ENCODE peak calls at places on chromosomes 11 and 22, in four cellular contexts. O, M, D and U are unnamed samples.

GRCh38 chr11:6927030-6927617 is 898 bp downstream of the ZNF215 start:
- DNase-seq in D (no peak), O (peak; percentile 23), M (no peak), U (peak; percentile 46)

GRCh38 chr11:12319734-12320387 is 57.5 kb upstream of the PARVA start:
- DNase-seq in D (no peak), M (no peak), O (no peak), U (no peak)

GRCh38 chr22:35039625-35040024 is 26.3 kb upstream of the ISX start:
- DNase-seq in O (no peak), M (no peak), D (no peak), U (no peak)

GRCh38 chr11:2789791-2790580 is 90.2 kb upstream of the KCNQ1OT1 start:
- DNase-seq in M (no peak), D (no peak), O (peak; percentile 13), U (no peak)

GRCh38 chr22:40076702-40077645 is 82.2 kb downstream of the FAM83F start:
- DNase-seq in D (no peak), O (no peak), M (no peak), U (no peak)

GRCh38 chr11:3169952-3170755 is 5.0 kb upstream of the OSBPL5 start:
- DNase-seq in M (no peak), D (no peak), O (no peak), U (no peak)

GRCh38 chr22:22802346-22802970 is 85.2 kb upstream of the IGLL5 start:
- DNase-seq in D (no peak), O (no peak), M (no peak), U (no peak)

GRCh38 chr22:31233001-31233400 is 20.9 kb downstream of the LIMK2 start:
- DNase-seq in D (no peak), M (no peak), O (no peak), U (no peak)

GRCh38 chr11:65855927-65856363 is 2.0 kb downstream of the CFL1 start:
- DNase-seq in D (peak; percentile 1), M (no peak), O (no peak), U (no peak)

GRCh38 chr11:71928739-71929443 is at the start of gene RNF121:
- DNase-seq in M (peak; percentile 95), D (peak; percentile 95), O (peak; percentile 99), U (peak; percentile 88)

GRCh38 chr11:79925570-79925969 is 484.7 kb upstream of the TENM4 start:
- DNase-seq in M (no peak), O (no peak), D (no peak), U (no peak)

GRCh38 chr11:92671081-92671480 is 298.4 kb upstream of the MTNR1B start:
- DNase-seq in D (no peak), M (no peak), O (no peak), U (no peak)

GRCh38 chr11:103844327-103845215 is 191.9 kb upstream of the DDI1 start:
- DNase-seq in M (no peak), O (no peak), D (no peak), U (no peak)

GRCh38 chr11:44607324-44607962 is 42.0 kb downstream of the CD82 start:
- DNase-seq in D (no peak), O (no peak), M (no peak), U (no peak)

GRCh38 chr11:73965076-73965763 is 14.4 kb downstream of the DNAJB13 start:
- DNase-seq in D (no peak), M (no peak), O (no peak), U (no peak)

GRCh38 chr22:37753746-37754145 is 54.0 kb upstream of the GCAT start:
- DNase-seq in D (no peak), M (no peak), O (no peak), U (no peak)

GRCh38 chr11:118144869-118145268 is 7.8 kb downstream of the SCN4B start:
- DNase-seq in D (no peak), O (no peak), M (no peak), U (no peak)

GRCh38 chr11:93166194-93166593 is 31.6 kb downstream of the SLC36A4 start:
- DNase-seq in M (no peak), O (no peak), D (no peak), U (no peak)

GRCh38 chr11:120207517-120207916 is 3.3 kb upstream of the OAF start:
- DNase-seq in M (no peak), D (no peak), O (no peak), U (no peak)

GRCh38 chr11:59097113-59097708 is 9.8 kb upstream of the FAM111B start:
- DNase-seq in M (no peak), O (peak; percentile 77), D (peak; percentile 65), U (peak; percentile 63)

GRCh38 chr11:131744847-131745246 is 374.4 kb downstream of the NTM start:
- DNase-seq in M (no peak), D (no peak), O (no peak), U (no peak)

DNA sequence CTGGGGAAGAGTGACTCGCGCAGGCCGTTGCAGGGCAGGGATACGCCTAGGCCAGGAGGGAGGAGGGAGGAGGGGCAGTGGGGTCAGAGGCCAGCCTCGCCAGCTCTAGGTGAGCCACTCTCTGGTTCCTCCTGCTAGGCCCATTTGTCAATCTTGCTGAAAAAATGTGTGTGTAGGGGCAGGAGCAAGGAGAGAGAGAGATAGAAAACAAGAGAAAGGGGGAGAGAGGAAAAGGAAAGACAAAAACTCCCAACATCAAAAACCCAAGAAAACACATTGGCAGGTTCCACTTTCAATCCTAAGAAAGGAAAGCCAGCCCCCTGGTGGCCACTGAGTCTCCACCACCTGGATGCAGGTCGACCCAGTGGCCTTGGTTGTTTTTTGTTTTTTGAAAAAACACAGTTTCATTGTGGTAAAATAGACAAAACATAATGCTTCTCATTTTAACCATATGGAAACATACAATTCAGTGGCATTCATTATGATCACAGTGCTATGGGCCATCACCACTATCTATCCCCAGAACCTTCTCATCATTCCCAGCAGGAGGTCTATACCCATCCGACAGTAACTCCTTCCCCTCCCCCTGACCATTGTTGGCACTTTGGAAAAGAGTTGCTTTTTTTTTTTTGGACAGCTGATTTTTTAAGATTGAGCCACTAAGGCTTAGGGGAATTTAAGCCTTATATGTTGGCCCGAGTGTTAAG is 10.9 kb downstream of the OMP start:
- DNase-seq in D (peak; percentile 51), O (no peak), M (no peak), U (no peak)
- TF ChIP-seq CTCF in D (peak; percentile 67), O (peak; percentile 40), M (peak; percentile 52), U (no peak)

DNA sequence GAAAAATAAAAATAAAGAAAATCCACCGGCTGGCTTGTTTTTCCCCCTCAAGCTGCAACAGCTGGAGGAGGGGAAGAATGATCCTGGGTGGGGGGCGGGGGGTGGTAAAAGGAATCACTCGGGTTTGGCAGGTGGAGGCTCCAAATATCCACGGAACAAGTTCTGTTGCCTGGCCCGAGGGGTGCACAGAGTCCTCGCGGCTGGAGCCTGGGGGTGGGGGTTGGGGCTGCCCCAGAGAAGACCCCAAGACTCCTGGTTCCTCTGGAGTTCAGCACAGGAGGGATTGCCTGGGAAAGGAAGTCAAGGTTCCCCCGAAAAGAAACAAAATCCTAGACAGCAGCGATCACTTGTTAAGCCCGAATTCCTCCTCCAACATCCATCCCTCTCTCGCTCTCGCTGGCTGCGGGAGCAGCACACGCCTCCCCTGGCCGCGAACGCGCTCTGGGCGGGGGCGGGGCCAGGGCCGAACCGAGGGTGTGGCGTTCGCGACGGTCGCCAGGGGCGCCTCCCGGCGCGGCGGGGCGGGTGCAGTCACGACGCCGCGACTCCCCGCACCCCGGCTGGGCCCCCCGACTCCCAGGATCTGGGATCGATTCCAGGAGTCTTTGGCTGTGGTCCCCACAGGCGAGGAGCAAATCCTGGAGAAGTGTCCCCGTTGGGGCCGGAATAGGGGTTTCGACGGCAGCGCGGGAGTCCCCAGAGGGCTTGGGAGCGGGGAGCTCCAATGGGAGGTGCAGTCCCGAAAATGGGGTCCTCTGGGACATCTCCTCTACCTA is at the start of gene KCNA4:
- DNase-seq in D (peak; percentile 62), M (no peak), O (no peak), U (peak; percentile 23)
- TF ChIP-seq CTCF in D (peak; percentile 57), M (no peak), O (no peak), U (no peak)

GRCh38 chr11:116217006-116217405 is 555.8 kb downstream of the BUD13 start:
- DNase-seq in O (peak; percentile 49), M (no peak), D (peak; percentile 70), U (no peak)

GRCh38 chr11:116211166-116211565 is 561.6 kb downstream of the BUD13 start:
- DNase-seq in D (no peak), M (no peak), O (peak; percentile 25), U (no peak)

GRCh38 chr11:116217441-116217840 is 555.3 kb downstream of the BUD13 start:
- DNase-seq in D (no peak), O (no peak), M (no peak), U (no peak)

GRCh38 chr11:116219171-116219635 is 553.6 kb downstream of the BUD13 start:
- DNase-seq in M (no peak), O (no peak), D (no peak), U (no peak)

DNA sequence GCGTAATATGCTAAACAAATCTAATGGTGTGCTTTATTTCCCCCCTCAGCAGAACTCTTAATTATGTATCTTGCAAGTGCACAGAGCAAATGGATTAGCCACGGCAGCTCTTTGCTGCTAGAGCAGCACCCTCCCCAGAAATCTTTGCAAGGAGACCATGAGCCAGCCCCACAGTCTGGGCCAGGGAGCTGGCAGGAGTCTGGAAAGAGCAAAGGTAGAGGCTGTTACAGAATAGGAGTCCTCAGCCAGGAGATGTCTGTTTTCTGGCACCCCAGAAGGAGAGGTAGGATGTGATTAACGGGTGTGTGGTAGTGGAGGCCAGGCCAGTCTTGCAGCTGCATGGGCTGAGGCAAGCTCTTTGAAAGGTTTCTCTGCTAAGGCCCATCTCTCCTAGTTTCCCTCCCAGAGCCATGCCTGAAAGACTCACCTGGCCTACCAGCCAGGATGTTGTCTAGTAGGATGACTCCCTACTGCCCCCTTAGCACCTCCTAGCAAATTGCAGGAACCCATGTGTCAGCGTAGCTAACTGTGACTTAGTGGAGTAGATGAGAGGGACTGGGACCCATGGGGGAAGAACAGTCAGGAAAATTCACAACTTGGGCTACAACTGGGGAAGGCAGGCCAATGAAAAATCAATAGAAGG is 557.2 kb downstream of the BUD13 start:
- DNase-seq in M (no peak), D (peak; percentile 36), O (no peak), U (no peak)
- TF ChIP-seq CTCF in M (no peak), D (peak; percentile 16), O (no peak), U (no peak)

GRCh38 chr11:112995423-112996084 is 34.3 kb downstream of the NCAM1 start:
- DNase-seq in M (no peak), D (no peak), O (no peak), U (no peak)
- TF ChIP-seq CTCF in M (no peak), D (no peak), O (no peak), U (no peak)

GRCh38 chr11:47176328-47177228 is at the start of gene ARFGAP2:
- DNase-seq in O (peak; percentile 97), M (peak; percentile 86), D (peak; percentile 97), U (peak; percentile 96)
- TF ChIP-seq CTCF in O (no peak), M (no peak), D (no peak), U (no peak)